ENCODE peak calls at places on chromosomes 5 and 9, in ten cellular contexts. One of them, this sample, is unnamed.

GRCh38 chr5:138770291-138770690 is 17.1 kb downstream of the CTNNA1 start:
- DNase-seq in transverse colon: no peak
- DNase-seq in HepG2: no peak
- DNase-seq in spleen: no peak
- DNase-seq in sigmoid colon: no peak
- DNase-seq in H1: no peak
- DNase-seq in HCT116: no peak
- DNase-seq in stomach: no peak
- DNase-seq in GM12892: no peak
- DNase-seq in prostate gland: no peak
- DNase-seq in this sample: no peak

GRCh38 chr5:141638771-141639170 is 2.0 kb downstream of the RELL2 start:
- DNase-seq in transverse colon: no peak
- DNase-seq in HepG2: no peak
- DNase-seq in spleen: no peak
- DNase-seq in sigmoid colon: no peak
- DNase-seq in H1: no peak
- DNase-seq in HCT116: no peak
- DNase-seq in stomach: no peak
- DNase-seq in GM12892: no peak
- DNase-seq in prostate gland: no peak
- DNase-seq in this sample: no peak

GRCh38 chr9:92600742-92601261 is 65.0 kb upstream of the ECM2 start:
- DNase-seq in transverse colon: no peak
- DNase-seq in HepG2: no peak
- DNase-seq in spleen: no peak
- DNase-seq in sigmoid colon: no peak
- DNase-seq in H1: no peak
- DNase-seq in HCT116: no peak
- DNase-seq in stomach: no peak
- DNase-seq in GM12892: no peak
- DNase-seq in prostate gland: peak
- DNase-seq in this sample: no peak

GRCh38 chr9:112914524-112914923 is 23.8 kb upstream of the SLC46A2 start:
- DNase-seq in transverse colon: no peak
- DNase-seq in HepG2: no peak
- DNase-seq in spleen: no peak
- DNase-seq in sigmoid colon: no peak
- DNase-seq in H1: no peak
- DNase-seq in HCT116: no peak
- DNase-seq in stomach: no peak
- DNase-seq in GM12892: no peak
- DNase-seq in prostate gland: no peak
- DNase-seq in this sample: no peak

GRCh38 chr5:90557871-90558270 is 726 bp upstream of the ADGRV1 start:
- DNase-seq in transverse colon: no peak
- DNase-seq in HepG2: no peak
- DNase-seq in spleen: no peak
- DNase-seq in sigmoid colon: no peak
- DNase-seq in H1: no peak
- DNase-seq in HCT116: no peak
- DNase-seq in stomach: no peak
- DNase-seq in GM12892: no peak
- DNase-seq in prostate gland: no peak
- DNase-seq in this sample: no peak

GRCh38 chr5:65928341-65928752 is 2.0 kb downstream of the ERBIN start:
- DNase-seq in transverse colon: no peak
- DNase-seq in HepG2: no peak
- DNase-seq in spleen: no peak
- DNase-seq in sigmoid colon: no peak
- DNase-seq in H1: no peak
- DNase-seq in HCT116: no peak
- DNase-seq in stomach: no peak
- DNase-seq in GM12892: no peak
- DNase-seq in prostate gland: no peak
- DNase-seq in this sample: no peak

GRCh38 chr5:15774632-15775031 is 274.7 kb downstream of the FBXL7 start:
- DNase-seq in transverse colon: no peak
- DNase-seq in HepG2: no peak
- DNase-seq in spleen: no peak
- DNase-seq in sigmoid colon: no peak
- DNase-seq in H1: no peak
- DNase-seq in HCT116: no peak
- DNase-seq in stomach: no peak
- DNase-seq in GM12892: no peak
- DNase-seq in prostate gland: no peak
- DNase-seq in this sample: no peak

GRCh38 chr9:134982311-134982710 is 64.6 kb upstream of the FCN1 start:
- DNase-seq in transverse colon: no peak
- DNase-seq in HepG2: no peak
- DNase-seq in spleen: peak
- DNase-seq in sigmoid colon: peak
- DNase-seq in H1: no peak
- DNase-seq in HCT116: no peak
- DNase-seq in stomach: no peak
- DNase-seq in GM12892: no peak
- DNase-seq in prostate gland: no peak
- DNase-seq in this sample: no peak

GRCh38 chr5:132215329-132215728 is 12.3 kb downstream of the P4HA2 start:
- DNase-seq in transverse colon: peak
- DNase-seq in HepG2: no peak
- DNase-seq in spleen: peak
- DNase-seq in sigmoid colon: peak
- DNase-seq in H1: no peak
- DNase-seq in HCT116: no peak
- DNase-seq in stomach: peak
- DNase-seq in GM12892: no peak
- DNase-seq in prostate gland: peak
- DNase-seq in this sample: no peak
- TF ChIP-seq POLR2AphosphoS5 in transverse colon: peak
- TF ChIP-seq POLR2AphosphoS5 in HepG2: no peak
- TF ChIP-seq POLR2AphosphoS5 in spleen: peak
- TF ChIP-seq POLR2AphosphoS5 in sigmoid colon: peak
- TF ChIP-seq POLR2AphosphoS5 in H1: no peak
- TF ChIP-seq POLR2AphosphoS5 in HCT116: no peak
- TF ChIP-seq POLR2AphosphoS5 in stomach: peak
- TF ChIP-seq POLR2AphosphoS5 in GM12892: no peak
- TF ChIP-seq POLR2AphosphoS5 in prostate gland: peak
- TF ChIP-seq POLR2AphosphoS5 in this sample: no peak

GRCh38 chr5:113295111-113295539 is 139.7 kb downstream of the TSSK1B start:
- DNase-seq in transverse colon: no peak
- DNase-seq in HepG2: no peak
- DNase-seq in spleen: no peak
- DNase-seq in sigmoid colon: no peak
- DNase-seq in H1: no peak
- DNase-seq in HCT116: no peak
- DNase-seq in stomach: no peak
- DNase-seq in GM12892: no peak
- DNase-seq in prostate gland: no peak
- DNase-seq in this sample: no peak

GRCh38 chr5:113292535-113292934 is 142.3 kb downstream of the TSSK1B start:
- DNase-seq in transverse colon: no peak
- DNase-seq in HepG2: no peak
- DNase-seq in spleen: no peak
- DNase-seq in sigmoid colon: no peak
- DNase-seq in H1: no peak
- DNase-seq in HCT116: no peak
- DNase-seq in stomach: no peak
- DNase-seq in GM12892: no peak
- DNase-seq in prostate gland: no peak
- DNase-seq in this sample: no peak

GRCh38 chr5:113293613-113294340 is 141.0 kb downstream of the TSSK1B start:
- DNase-seq in transverse colon: no peak
- DNase-seq in HepG2: no peak
- DNase-seq in spleen: no peak
- DNase-seq in sigmoid colon: no peak
- DNase-seq in H1: no peak
- DNase-seq in HCT116: no peak
- DNase-seq in stomach: no peak
- DNase-seq in GM12892: no peak
- DNase-seq in prostate gland: peak
- DNase-seq in this sample: peak

GRCh38 chr5:113293068-113293571 is 141.7 kb downstream of the TSSK1B start:
- DNase-seq in transverse colon: no peak
- DNase-seq in HepG2: no peak
- DNase-seq in spleen: no peak
- DNase-seq in sigmoid colon: no peak
- DNase-seq in H1: no peak
- DNase-seq in HCT116: no peak
- DNase-seq in stomach: no peak
- DNase-seq in GM12892: no peak
- DNase-seq in prostate gland: no peak
- DNase-seq in this sample: no peak

GRCh38 chr5:113294341-113295110 is 140.3 kb downstream of the TSSK1B start:
- DNase-seq in transverse colon: peak
- DNase-seq in HepG2: no peak
- DNase-seq in spleen: peak
- DNase-seq in sigmoid colon: peak
- DNase-seq in H1: peak
- DNase-seq in HCT116: peak
- DNase-seq in stomach: peak
- DNase-seq in GM12892: peak
- DNase-seq in prostate gland: peak
- DNase-seq in this sample: peak
- TF ChIP-seq POLR2A in transverse colon: peak
- TF ChIP-seq POLR2A in HepG2: no peak
- TF ChIP-seq POLR2A in spleen: no peak
- TF ChIP-seq POLR2A in sigmoid colon: peak
- TF ChIP-seq POLR2A in H1: no peak
- TF ChIP-seq POLR2A in HCT116: peak
- TF ChIP-seq POLR2A in stomach: no peak
- TF ChIP-seq POLR2A in GM12892: no peak
- TF ChIP-seq POLR2A in prostate gland: peak
- TF ChIP-seq POLR2A in this sample: no peak

DNA sequence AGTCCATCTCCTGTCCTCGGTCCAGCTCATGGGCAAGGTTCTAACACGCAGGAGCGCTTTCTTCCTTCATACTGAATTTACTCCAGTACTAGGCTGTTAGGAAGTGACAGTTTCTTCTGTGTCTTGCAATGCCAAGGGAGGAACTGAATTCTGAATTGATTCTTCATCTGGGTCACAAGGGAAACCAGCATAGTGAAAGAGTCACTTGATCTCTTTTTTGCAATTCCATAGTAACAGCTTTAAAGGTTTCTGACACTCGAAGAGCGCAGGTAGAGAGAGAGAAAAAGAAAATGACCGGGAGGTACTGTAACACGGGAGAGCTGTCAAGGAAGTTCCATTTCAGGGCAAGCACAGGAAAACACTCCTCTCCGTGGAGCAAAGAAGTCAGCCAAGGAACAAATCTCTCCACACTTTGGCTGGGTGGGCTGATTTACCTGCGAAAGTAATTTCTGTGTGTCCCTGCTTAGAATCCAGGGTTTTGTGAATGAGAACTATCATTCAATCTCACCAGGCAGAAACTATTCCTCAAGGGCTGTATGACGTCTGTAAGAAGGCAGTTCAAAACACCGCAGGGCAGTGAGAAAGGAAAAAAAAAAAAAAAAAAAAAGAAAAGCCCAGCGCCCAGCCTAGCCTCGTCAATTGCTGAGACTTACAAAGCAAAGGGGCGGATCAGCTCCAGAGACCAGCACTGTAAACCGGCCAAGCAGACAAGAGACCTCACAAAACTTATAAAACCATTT is 617.8 kb downstream of the PDE4D start:
- DNase-seq in transverse colon: peak
- DNase-seq in HepG2: no peak
- DNase-seq in spleen: no peak
- DNase-seq in sigmoid colon: peak
- DNase-seq in H1: peak
- DNase-seq in HCT116: no peak
- DNase-seq in stomach: peak
- DNase-seq in GM12892: no peak
- DNase-seq in prostate gland: peak
- DNase-seq in this sample: no peak
- TF ChIP-seq POLR2AphosphoS5 in transverse colon: peak
- TF ChIP-seq POLR2AphosphoS5 in HepG2: no peak
- TF ChIP-seq POLR2AphosphoS5 in spleen: no peak
- TF ChIP-seq POLR2AphosphoS5 in sigmoid colon: peak
- TF ChIP-seq POLR2AphosphoS5 in H1: no peak
- TF ChIP-seq POLR2AphosphoS5 in HCT116: no peak
- TF ChIP-seq POLR2AphosphoS5 in stomach: no peak
- TF ChIP-seq POLR2AphosphoS5 in GM12892: no peak
- TF ChIP-seq POLR2AphosphoS5 in prostate gland: peak
- TF ChIP-seq POLR2AphosphoS5 in this sample: no peak

GRCh38 chr9:130998596-130999264 is 10.2 kb upstream of the LAMC3 start:
- DNase-seq in transverse colon: no peak
- DNase-seq in HepG2: no peak
- DNase-seq in spleen: no peak
- DNase-seq in sigmoid colon: no peak
- DNase-seq in H1: no peak
- DNase-seq in HCT116: no peak
- DNase-seq in stomach: no peak
- DNase-seq in GM12892: no peak
- DNase-seq in prostate gland: no peak
- DNase-seq in this sample: no peak

GRCh38 chr9:130999265-130999623 is 9.7 kb upstream of the LAMC3 start:
- DNase-seq in transverse colon: no peak
- DNase-seq in HepG2: no peak
- DNase-seq in spleen: no peak
- DNase-seq in sigmoid colon: no peak
- DNase-seq in H1: no peak
- DNase-seq in HCT116: no peak
- DNase-seq in stomach: no peak
- DNase-seq in GM12892: no peak
- DNase-seq in prostate gland: no peak
- DNase-seq in this sample: no peak

GRCh38 chr9:131001021-131001420 is 8.0 kb upstream of the LAMC3 start:
- DNase-seq in transverse colon: no peak
- DNase-seq in HepG2: no peak
- DNase-seq in spleen: no peak
- DNase-seq in sigmoid colon: no peak
- DNase-seq in H1: no peak
- DNase-seq in HCT116: no peak
- DNase-seq in stomach: no peak
- DNase-seq in GM12892: no peak
- DNase-seq in prostate gland: no peak
- DNase-seq in this sample: no peak

GRCh38 chr9:130997925-130998595 is 10.9 kb upstream of the LAMC3 start:
- DNase-seq in transverse colon: peak
- DNase-seq in HepG2: peak
- DNase-seq in spleen: no peak
- DNase-seq in sigmoid colon: no peak
- DNase-seq in H1: peak
- DNase-seq in HCT116: peak
- DNase-seq in stomach: peak
- DNase-seq in GM12892: peak
- DNase-seq in prostate gland: no peak
- DNase-seq in this sample: peak

DNA sequence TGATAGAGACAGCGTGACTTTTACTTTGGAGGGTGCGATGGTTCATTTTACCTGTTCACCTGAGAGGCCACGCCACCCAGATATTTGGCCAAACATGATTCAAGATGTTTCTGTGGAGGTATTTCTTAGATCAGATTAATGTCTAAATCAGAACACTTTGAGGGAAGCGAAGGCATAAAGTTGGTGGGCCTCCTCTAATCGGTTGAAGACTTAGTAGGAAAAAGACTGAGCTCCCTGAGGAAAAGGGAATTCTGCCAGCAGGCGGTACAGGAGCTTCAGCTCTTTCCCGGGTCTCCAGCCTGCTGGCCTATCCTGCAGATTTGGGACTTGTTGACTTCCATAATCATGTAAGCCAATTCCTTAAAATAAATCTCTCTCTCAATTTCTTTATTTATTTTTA is 7.0 kb upstream of the LAMC3 start:
- DNase-seq in transverse colon: no peak
- DNase-seq in HepG2: no peak
- DNase-seq in spleen: no peak
- DNase-seq in sigmoid colon: no peak
- DNase-seq in H1: no peak
- DNase-seq in HCT116: no peak
- DNase-seq in stomach: no peak
- DNase-seq in GM12892: no peak
- DNase-seq in prostate gland: no peak
- DNase-seq in this sample: no peak
- TF ChIP-seq POLR2A in transverse colon: no peak
- TF ChIP-seq POLR2A in HepG2: no peak
- TF ChIP-seq POLR2A in spleen: no peak
- TF ChIP-seq POLR2A in sigmoid colon: no peak
- TF ChIP-seq POLR2A in H1: no peak
- TF ChIP-seq POLR2A in HCT116: no peak
- TF ChIP-seq POLR2A in stomach: no peak
- TF ChIP-seq POLR2A in GM12892: no peak
- TF ChIP-seq POLR2A in prostate gland: no peak
- TF ChIP-seq POLR2A in this sample: no peak